ENCODE peak calls at places on chromosomes 5 and 9, in nine cellular contexts. One of them, this sample, is unnamed.

GRCh38 chr9:98288876-98289275 is 33.4 kb upstream of the TBC1D2 start:
- DNase-seq in neuronal stem cell: no peak
- DNase-seq in brain microvascular endothelial cell: no peak
- DNase-seq in left kidney: no peak
- DNase-seq in WTC11: no peak
- DNase-seq in kidney: no peak
- DNase-seq in activated CD8-positive, alpha-beta memory T cell treated with anti-CD3 and anti-CD28 coated beads, Interleukin-2, amount 50 U/mL, for 48 hours: no peak
- DNase-seq in activated CD4-positive, alpha-beta T cell treated with anti-CD3 and anti-CD28 coated beads, Interleukin-2, amount 10 ng/mL, durations not matched to agents 7 days and 5 days: no peak
- DNase-seq in mucosa of gallbladder: no peak
- DNase-seq in this sample: no peak

GRCh38 chr5:32934529-32934928 is 223.4 kb downstream of the NPR3 start:
- DNase-seq in neuronal stem cell: no peak
- DNase-seq in brain microvascular endothelial cell: no peak
- DNase-seq in left kidney: no peak
- DNase-seq in WTC11: no peak
- DNase-seq in kidney: no peak
- DNase-seq in activated CD8-positive, alpha-beta memory T cell treated with anti-CD3 and anti-CD28 coated beads, Interleukin-2, amount 50 U/mL, for 48 hours: no peak
- DNase-seq in activated CD4-positive, alpha-beta T cell treated with anti-CD3 and anti-CD28 coated beads, Interleukin-2, amount 10 ng/mL, durations not matched to agents 7 days and 5 days: no peak
- DNase-seq in mucosa of gallbladder: no peak
- DNase-seq in this sample: no peak

GRCh38 chr5:39948867-39949468 is 524.2 kb upstream of the DAB2 start:
- DNase-seq in neuronal stem cell: peak
- DNase-seq in brain microvascular endothelial cell: peak
- DNase-seq in left kidney: peak
- DNase-seq in WTC11: peak
- DNase-seq in kidney: no peak
- DNase-seq in activated CD8-positive, alpha-beta memory T cell treated with anti-CD3 and anti-CD28 coated beads, Interleukin-2, amount 50 U/mL, for 48 hours: peak
- DNase-seq in activated CD4-positive, alpha-beta T cell treated with anti-CD3 and anti-CD28 coated beads, Interleukin-2, amount 10 ng/mL, durations not matched to agents 7 days and 5 days: peak
- DNase-seq in mucosa of gallbladder: peak
- DNase-seq in this sample: peak

GRCh38 chr5:142945321-142945720 is 175.1 kb downstream of the ARHGAP26 start:
- DNase-seq in neuronal stem cell: no peak
- DNase-seq in brain microvascular endothelial cell: no peak
- DNase-seq in left kidney: no peak
- DNase-seq in WTC11: no peak
- DNase-seq in kidney: no peak
- DNase-seq in activated CD8-positive, alpha-beta memory T cell treated with anti-CD3 and anti-CD28 coated beads, Interleukin-2, amount 50 U/mL, for 48 hours: no peak
- DNase-seq in activated CD4-positive, alpha-beta T cell treated with anti-CD3 and anti-CD28 coated beads, Interleukin-2, amount 10 ng/mL, durations not matched to agents 7 days and 5 days: no peak
- DNase-seq in mucosa of gallbladder: no peak
- DNase-seq in this sample: no peak

GRCh38 chr5:57037355-57037754 is 85.4 kb upstream of the MIER3 start:
- DNase-seq in neuronal stem cell: no peak
- DNase-seq in brain microvascular endothelial cell: no peak
- DNase-seq in left kidney: peak
- DNase-seq in WTC11: peak
- DNase-seq in kidney: no peak
- DNase-seq in activated CD8-positive, alpha-beta memory T cell treated with anti-CD3 and anti-CD28 coated beads, Interleukin-2, amount 50 U/mL, for 48 hours: no peak
- DNase-seq in activated CD4-positive, alpha-beta T cell treated with anti-CD3 and anti-CD28 coated beads, Interleukin-2, amount 10 ng/mL, durations not matched to agents 7 days and 5 days: no peak
- DNase-seq in mucosa of gallbladder: no peak
- DNase-seq in this sample: no peak

GRCh38 chr9:111630182-111631070 is 708 bp upstream of the DNAJC25 start:
- DNase-seq in neuronal stem cell: no peak
- DNase-seq in brain microvascular endothelial cell: peak
- DNase-seq in left kidney: no peak
- DNase-seq in WTC11: no peak
- DNase-seq in kidney: no peak
- DNase-seq in activated CD8-positive, alpha-beta memory T cell treated with anti-CD3 and anti-CD28 coated beads, Interleukin-2, amount 50 U/mL, for 48 hours: no peak
- DNase-seq in activated CD4-positive, alpha-beta T cell treated with anti-CD3 and anti-CD28 coated beads, Interleukin-2, amount 10 ng/mL, durations not matched to agents 7 days and 5 days: no peak
- DNase-seq in mucosa of gallbladder: no peak
- DNase-seq in this sample: no peak

GRCh38 chr9:17472126-17472525 is 106.7 kb upstream of the SH3GL2 start:
- DNase-seq in neuronal stem cell: no peak
- DNase-seq in brain microvascular endothelial cell: no peak
- DNase-seq in left kidney: no peak
- DNase-seq in WTC11: no peak
- DNase-seq in kidney: no peak
- DNase-seq in activated CD8-positive, alpha-beta memory T cell treated with anti-CD3 and anti-CD28 coated beads, Interleukin-2, amount 50 U/mL, for 48 hours: no peak
- DNase-seq in activated CD4-positive, alpha-beta T cell treated with anti-CD3 and anti-CD28 coated beads, Interleukin-2, amount 10 ng/mL, durations not matched to agents 7 days and 5 days: no peak
- DNase-seq in mucosa of gallbladder: no peak
- DNase-seq in this sample: no peak

GRCh38 chr9:133956520-133957076 is 35.5 kb downstream of the VAV2 start:
- DNase-seq in neuronal stem cell: no peak
- DNase-seq in brain microvascular endothelial cell: no peak
- DNase-seq in left kidney: peak
- DNase-seq in WTC11: peak
- DNase-seq in kidney: peak
- DNase-seq in activated CD8-positive, alpha-beta memory T cell treated with anti-CD3 and anti-CD28 coated beads, Interleukin-2, amount 50 U/mL, for 48 hours: no peak
- DNase-seq in activated CD4-positive, alpha-beta T cell treated with anti-CD3 and anti-CD28 coated beads, Interleukin-2, amount 10 ng/mL, durations not matched to agents 7 days and 5 days: no peak
- DNase-seq in mucosa of gallbladder: no peak
- DNase-seq in this sample: no peak

GRCh38 chr9:98536542-98537173 is 172.1 kb downstream of the GABBR2 start:
- DNase-seq in neuronal stem cell: no peak
- DNase-seq in brain microvascular endothelial cell: no peak
- DNase-seq in left kidney: no peak
- DNase-seq in WTC11: peak
- DNase-seq in kidney: no peak
- DNase-seq in activated CD8-positive, alpha-beta memory T cell treated with anti-CD3 and anti-CD28 coated beads, Interleukin-2, amount 50 U/mL, for 48 hours: peak
- DNase-seq in activated CD4-positive, alpha-beta T cell treated with anti-CD3 and anti-CD28 coated beads, Interleukin-2, amount 10 ng/mL, durations not matched to agents 7 days and 5 days: peak
- DNase-seq in mucosa of gallbladder: no peak
- DNase-seq in this sample: no peak

GRCh38 chr5:109388407-109388806 is 21.4 kb downstream of the PJA2 start:
- DNase-seq in neuronal stem cell: no peak
- DNase-seq in brain microvascular endothelial cell: no peak
- DNase-seq in left kidney: no peak
- DNase-seq in WTC11: no peak
- DNase-seq in kidney: no peak
- DNase-seq in activated CD8-positive, alpha-beta memory T cell treated with anti-CD3 and anti-CD28 coated beads, Interleukin-2, amount 50 U/mL, for 48 hours: no peak
- DNase-seq in activated CD4-positive, alpha-beta T cell treated with anti-CD3 and anti-CD28 coated beads, Interleukin-2, amount 10 ng/mL, durations not matched to agents 7 days and 5 days: no peak
- DNase-seq in mucosa of gallbladder: no peak
- DNase-seq in this sample: no peak

GRCh38 chr5:171596391-171596878 is 177.0 kb downstream of the FGF18 start:
- DNase-seq in neuronal stem cell: no peak
- DNase-seq in brain microvascular endothelial cell: peak
- DNase-seq in left kidney: peak
- DNase-seq in WTC11: peak
- DNase-seq in kidney: peak
- DNase-seq in activated CD8-positive, alpha-beta memory T cell treated with anti-CD3 and anti-CD28 coated beads, Interleukin-2, amount 50 U/mL, for 48 hours: no peak
- DNase-seq in activated CD4-positive, alpha-beta T cell treated with anti-CD3 and anti-CD28 coated beads, Interleukin-2, amount 10 ng/mL, durations not matched to agents 7 days and 5 days: no peak
- DNase-seq in mucosa of gallbladder: peak
- DNase-seq in this sample: peak

GRCh38 chr5:160548949-160549665 is 127.5 kb downstream of the PTTG1 start:
- DNase-seq in neuronal stem cell: no peak
- DNase-seq in brain microvascular endothelial cell: no peak
- DNase-seq in left kidney: no peak
- DNase-seq in WTC11: no peak
- DNase-seq in kidney: no peak
- DNase-seq in activated CD8-positive, alpha-beta memory T cell treated with anti-CD3 and anti-CD28 coated beads, Interleukin-2, amount 50 U/mL, for 48 hours: no peak
- DNase-seq in activated CD4-positive, alpha-beta T cell treated with anti-CD3 and anti-CD28 coated beads, Interleukin-2, amount 10 ng/mL, durations not matched to agents 7 days and 5 days: no peak
- DNase-seq in mucosa of gallbladder: no peak
- DNase-seq in this sample: peak

GRCh38 chr9:105308448-105309412 is 64.3 kb downstream of the SLC44A1 start:
- DNase-seq in neuronal stem cell: no peak
- DNase-seq in brain microvascular endothelial cell: no peak
- DNase-seq in left kidney: peak
- DNase-seq in WTC11: no peak
- DNase-seq in kidney: no peak
- DNase-seq in activated CD8-positive, alpha-beta memory T cell treated with anti-CD3 and anti-CD28 coated beads, Interleukin-2, amount 50 U/mL, for 48 hours: no peak
- DNase-seq in activated CD4-positive, alpha-beta T cell treated with anti-CD3 and anti-CD28 coated beads, Interleukin-2, amount 10 ng/mL, durations not matched to agents 7 days and 5 days: no peak
- DNase-seq in mucosa of gallbladder: no peak
- DNase-seq in this sample: no peak

GRCh38 chr5:91636351-91636750 is 253.2 kb upstream of the ARRDC3 start:
- DNase-seq in neuronal stem cell: no peak
- DNase-seq in brain microvascular endothelial cell: no peak
- DNase-seq in left kidney: peak
- DNase-seq in WTC11: no peak
- DNase-seq in kidney: no peak
- DNase-seq in activated CD8-positive, alpha-beta memory T cell treated with anti-CD3 and anti-CD28 coated beads, Interleukin-2, amount 50 U/mL, for 48 hours: no peak
- DNase-seq in activated CD4-positive, alpha-beta T cell treated with anti-CD3 and anti-CD28 coated beads, Interleukin-2, amount 10 ng/mL, durations not matched to agents 7 days and 5 days: no peak
- DNase-seq in mucosa of gallbladder: no peak
- DNase-seq in this sample: no peak

GRCh38 chr5:127723571-127723970 is 20.4 kb downstream of the CCDC192 start:
- DNase-seq in neuronal stem cell: no peak
- DNase-seq in brain microvascular endothelial cell: peak
- DNase-seq in left kidney: peak
- DNase-seq in WTC11: no peak
- DNase-seq in kidney: no peak
- DNase-seq in activated CD8-positive, alpha-beta memory T cell treated with anti-CD3 and anti-CD28 coated beads, Interleukin-2, amount 50 U/mL, for 48 hours: no peak
- DNase-seq in activated CD4-positive, alpha-beta T cell treated with anti-CD3 and anti-CD28 coated beads, Interleukin-2, amount 10 ng/mL, durations not matched to agents 7 days and 5 days: no peak
- DNase-seq in mucosa of gallbladder: peak
- DNase-seq in this sample: no peak

GRCh38 chr5:38607396-38607795 is 51.0 kb upstream of the LIFR start:
- DNase-seq in neuronal stem cell: no peak
- DNase-seq in brain microvascular endothelial cell: peak
- DNase-seq in left kidney: no peak
- DNase-seq in WTC11: no peak
- DNase-seq in kidney: no peak
- DNase-seq in activated CD8-positive, alpha-beta memory T cell treated with anti-CD3 and anti-CD28 coated beads, Interleukin-2, amount 50 U/mL, for 48 hours: no peak
- DNase-seq in activated CD4-positive, alpha-beta T cell treated with anti-CD3 and anti-CD28 coated beads, Interleukin-2, amount 10 ng/mL, durations not matched to agents 7 days and 5 days: no peak
- DNase-seq in mucosa of gallbladder: no peak
- DNase-seq in this sample: peak

GRCh38 chr5:136674178-136674577 is 308.8 kb upstream of the TRPC7 start:
- DNase-seq in neuronal stem cell: no peak
- DNase-seq in brain microvascular endothelial cell: no peak
- DNase-seq in left kidney: no peak
- DNase-seq in WTC11: no peak
- DNase-seq in kidney: no peak
- DNase-seq in activated CD8-positive, alpha-beta memory T cell treated with anti-CD3 and anti-CD28 coated beads, Interleukin-2, amount 50 U/mL, for 48 hours: no peak
- DNase-seq in activated CD4-positive, alpha-beta T cell treated with anti-CD3 and anti-CD28 coated beads, Interleukin-2, amount 10 ng/mL, durations not matched to agents 7 days and 5 days: no peak
- DNase-seq in mucosa of gallbladder: no peak
- DNase-seq in this sample: no peak

GRCh38 chr5:57600321-57600720 is 117.7 kb upstream of the ACTBL2 start:
- DNase-seq in neuronal stem cell: no peak
- DNase-seq in brain microvascular endothelial cell: no peak
- DNase-seq in left kidney: no peak
- DNase-seq in WTC11: no peak
- DNase-seq in kidney: no peak
- DNase-seq in activated CD8-positive, alpha-beta memory T cell treated with anti-CD3 and anti-CD28 coated beads, Interleukin-2, amount 50 U/mL, for 48 hours: no peak
- DNase-seq in activated CD4-positive, alpha-beta T cell treated with anti-CD3 and anti-CD28 coated beads, Interleukin-2, amount 10 ng/mL, durations not matched to agents 7 days and 5 days: no peak
- DNase-seq in mucosa of gallbladder: no peak
- DNase-seq in this sample: no peak

GRCh38 chr9:134796882-134797281 is 83.7 kb upstream of the FCN2 start:
- DNase-seq in neuronal stem cell: no peak
- DNase-seq in brain microvascular endothelial cell: no peak
- DNase-seq in left kidney: no peak
- DNase-seq in WTC11: no peak
- DNase-seq in kidney: no peak
- DNase-seq in activated CD8-positive, alpha-beta memory T cell treated with anti-CD3 and anti-CD28 coated beads, Interleukin-2, amount 50 U/mL, for 48 hours: no peak
- DNase-seq in activated CD4-positive, alpha-beta T cell treated with anti-CD3 and anti-CD28 coated beads, Interleukin-2, amount 10 ng/mL, durations not matched to agents 7 days and 5 days: no peak
- DNase-seq in mucosa of gallbladder: no peak
- DNase-seq in this sample: no peak

GRCh38 chr5:102295534-102296228 is 403 bp downstream of the SLCO4C1 start:
- DNase-seq in neuronal stem cell: no peak
- DNase-seq in brain microvascular endothelial cell: no peak
- DNase-seq in left kidney: peak
- DNase-seq in WTC11: peak
- DNase-seq in kidney: peak
- DNase-seq in activated CD8-positive, alpha-beta memory T cell treated with anti-CD3 and anti-CD28 coated beads, Interleukin-2, amount 50 U/mL, for 48 hours: no peak
- DNase-seq in activated CD4-positive, alpha-beta T cell treated with anti-CD3 and anti-CD28 coated beads, Interleukin-2, amount 10 ng/mL, durations not matched to agents 7 days and 5 days: no peak
- DNase-seq in mucosa of gallbladder: no peak
- DNase-seq in this sample: no peak

GRCh38 chr5:134018154-134018985 is 13.6 kb upstream of the VDAC1 start:
- DNase-seq in neuronal stem cell: no peak
- DNase-seq in brain microvascular endothelial cell: no peak
- DNase-seq in left kidney: peak
- DNase-seq in WTC11: no peak
- DNase-seq in kidney: no peak
- DNase-seq in activated CD8-positive, alpha-beta memory T cell treated with anti-CD3 and anti-CD28 coated beads, Interleukin-2, amount 50 U/mL, for 48 hours: no peak
- DNase-seq in activated CD4-positive, alpha-beta T cell treated with anti-CD3 and anti-CD28 coated beads, Interleukin-2, amount 10 ng/mL, durations not matched to agents 7 days and 5 days: no peak
- DNase-seq in mucosa of gallbladder: peak
- DNase-seq in this sample: peak

GRCh38 chr9:138080979-138081378 is 203.4 kb downstream of the CACNA1B start:
- DNase-seq in neuronal stem cell: no peak
- DNase-seq in brain microvascular endothelial cell: no peak
- DNase-seq in left kidney: no peak
- DNase-seq in WTC11: no peak
- DNase-seq in kidney: peak
- DNase-seq in activated CD8-positive, alpha-beta memory T cell treated with anti-CD3 and anti-CD28 coated beads, Interleukin-2, amount 50 U/mL, for 48 hours: no peak
- DNase-seq in activated CD4-positive, alpha-beta T cell treated with anti-CD3 and anti-CD28 coated beads, Interleukin-2, amount 10 ng/mL, durations not matched to agents 7 days and 5 days: no peak
- DNase-seq in mucosa of gallbladder: no peak
- DNase-seq in this sample: no peak

GRCh38 chr5:168788786-168789185 is 209.6 kb upstream of the PANK3 start:
- DNase-seq in neuronal stem cell: no peak
- DNase-seq in brain microvascular endothelial cell: no peak
- DNase-seq in left kidney: peak
- DNase-seq in WTC11: no peak
- DNase-seq in kidney: no peak
- DNase-seq in activated CD8-positive, alpha-beta memory T cell treated with anti-CD3 and anti-CD28 coated beads, Interleukin-2, amount 50 U/mL, for 48 hours: no peak
- DNase-seq in activated CD4-positive, alpha-beta T cell treated with anti-CD3 and anti-CD28 coated beads, Interleukin-2, amount 10 ng/mL, durations not matched to agents 7 days and 5 days: no peak
- DNase-seq in mucosa of gallbladder: no peak
- DNase-seq in this sample: no peak